ENCODE peak calls at places on chromosomes 4 and X, in six cellular contexts. E is breast epithelium, K is lung, S is tibial artery, N is IMR-90, C is GM23248. L is an unnamed sample.

GRCh38 chr4:105996845-105997244 is 101.6 kb downstream of the NPNT start:
- DNase-seq in E (no peak), K (no peak), S (no peak), N (no peak), C (no peak), L (no peak)

GRCh38 chr4:19382993-19383392 is 868.7 kb upstream of the SLIT2 start:
- DNase-seq in E (no peak), K (no peak), S (no peak), N (peak; percentile 37), C (peak; percentile 86), L (no peak)

GRCh38 chr4:89754531-89754930 is 82.4 kb downstream of the SNCA start:
- DNase-seq in E (no peak), K (no peak), S (no peak), N (no peak), C (peak; percentile 19), L (peak; percentile 23)

GRCh38 chr4:1002131-1002630 is 9.0 kb upstream of the SLC26A1 start:
- DNase-seq in E (no peak), K (no peak), S (no peak), N (no peak), C (peak; percentile 63), L (no peak)

GRCh38 chr4:114077610-114078009 is 98.2 kb upstream of the ARSJ start:
- DNase-seq in E (no peak), K (no peak), S (no peak), N (peak; percentile 92), C (peak; percentile 93), L (peak; percentile 40)

GRCh38 chr4:26351685-26352084 is 30.9 kb downstream of the RBPJ start:
- DNase-seq in E (no peak), K (no peak), S (no peak), N (no peak), C (no peak), L (no peak)

GRCh38 chrX:88830113-88830512 is 83.1 kb downstream of the CPXCR1 start:
- DNase-seq in E (no peak), K (no peak), S (no peak), N (no peak), C (no peak), L (no peak)

GRCh38 chrX:110846071-110846470 is 50.5 kb upstream of the CHRDL1 start:
- DNase-seq in E (no peak), K (no peak), S (no peak), N (no peak), C (no peak), L (no peak)

GRCh38 chrX:103685396-103685795 is 1.1 kb downstream of the MORF4L2 start:
- DNase-seq in E (no peak), K (no peak), S (no peak), N (no peak), C (peak; percentile 56), L (peak; percentile 3)

GRCh38 chrX:121456315-121456714 is 408.9 kb downstream of the GLUD2 start:
- DNase-seq in E (no peak), K (no peak), S (no peak), N (no peak), C (no peak), L (no peak)

GRCh38 chrX:68186552-68187262 is 246.6 kb downstream of the OPHN1 start:
- DNase-seq in E (no peak), K (no peak), S (no peak), N (peak; percentile 47), C (peak; percentile 30), L (no peak)

GRCh38 chr4:78659264-78659663 is 107.7 kb downstream of the ANXA3 start:
- DNase-seq in E (no peak), K (no peak), S (no peak), N (no peak), C (no peak), L (no peak)

GRCh38 chrX:50988649-50989048 is 78.1 kb downstream of the BMP15 start:
- DNase-seq in E (no peak), K (no peak), S (no peak), N (peak; percentile 33), C (peak; percentile 53), L (peak; percentile 1)

GRCh38 chrX:1444896-1445480 is 7.7 kb downstream of the ASMTL start:
- DNase-seq in E (peak; percentile 5), K (no peak), S (peak; percentile 31), N (no peak), C (no peak), L (no peak)

GRCh38 chr4:187175197-187175596 is 451.5 kb upstream of the FAT1 start:
- DNase-seq in E (no peak), K (no peak), S (no peak), N (peak; percentile 4), C (peak; percentile 5), L (no peak)

GRCh38 chrX:96314974-96315373 is 369.7 kb upstream of the DIAPH2 start:
- DNase-seq in E (no peak), K (no peak), S (no peak), N (peak; percentile 62), C (peak; percentile 61), L (no peak)

GRCh38 chrX:40041915-40042314 is 55.8 kb downstream of the BCOR start:
- DNase-seq in E (no peak), K (no peak), S (no peak), N (no peak), C (no peak), L (no peak)

GRCh38 chrX:49230500-49231232 is 2.5 kb downstream of the CACNA1F start:
- DNase-seq in E (peak; percentile 79), K (peak; percentile 87), S (peak; percentile 68), N (no peak), C (peak; percentile 34), L (no peak)

GRCh38 chrX:132750312-132751042 is 208.0 kb downstream of the HS6ST2 start:
- DNase-seq in E (no peak), K (no peak), S (no peak), N (no peak), C (no peak), L (no peak)

GRCh38 chr4:11228575-11228974 is 200.1 kb downstream of the HS3ST1 start:
- DNase-seq in E (no peak), K (no peak), S (no peak), N (no peak), C (no peak), L (no peak)

GRCh38 chr4:3679851-3680311 is 86.3 kb upstream of the ADRA2C start:
- DNase-seq in E (no peak), K (no peak), S (peak; percentile 51), N (no peak), C (no peak), L (no peak)
- H3K4me3 ChIP-seq in E (no peak overlapping the region), K (no peak overlapping the region), S (no peak overlapping the region), N (no peak overlapping the region), C (no peak overlapping the region), L (no peak overlapping the region)

DNA sequence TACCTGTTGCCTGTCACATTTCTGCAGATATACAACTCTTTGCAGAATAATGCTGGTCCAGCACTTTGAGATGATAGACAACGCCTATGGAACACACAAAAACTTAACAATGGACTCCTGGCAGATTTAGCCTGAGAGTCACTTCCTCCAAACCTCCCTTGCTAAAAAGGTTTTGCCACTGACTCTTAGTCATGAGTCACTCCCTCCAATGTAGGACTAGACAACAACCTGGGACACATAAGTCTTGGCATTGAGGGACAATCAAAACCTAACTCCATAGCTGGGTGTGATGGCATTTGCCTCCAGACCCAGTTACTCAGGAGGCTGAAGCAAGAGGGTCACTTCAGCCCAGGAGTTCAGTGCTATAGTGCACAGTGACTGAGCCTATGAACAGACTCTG is 22.0 kb upstream of the EIF4E start:
- DNase-seq in E (no peak), K (no peak), S (no peak), N (no peak), C (peak; percentile 58), L (no peak)
- H3K4me1 ChIP-seq in E (no peaks in the 10 kb centered on the region), K (no peaks in the 10 kb centered on the region), S (peaks cover 6% of the 10 kb centered on the region), N (peaks cover 2% of the 10 kb centered on the region), C (no peaks in the 10 kb centered on the region), L (no peaks in the 10 kb centered on the region)

GRCh38 chr4:146190393-146190910 is 14.9 kb downstream of the LSM6 start:
- DNase-seq in E (no peak), K (no peak), S (no peak), N (no peak), C (no peak), L (peak; percentile 36)

GRCh38 chr4:146194212-146194611 is 18.7 kb downstream of the LSM6 start:
- DNase-seq in E (no peak), K (no peak), S (no peak), N (no peak), C (no peak), L (no peak)

GRCh38 chr4:146193628-146194027 is 18.1 kb downstream of the LSM6 start:
- DNase-seq in E (no peak), K (no peak), S (no peak), N (no peak), C (peak; percentile 8), L (no peak)

GRCh38 chr4:146186556-146186955 is 11.0 kb downstream of the LSM6 start:
- DNase-seq in E (no peak), K (no peak), S (no peak), N (no peak), C (no peak), L (no peak)

GRCh38 chr4:146192060-146192459 is 16.5 kb downstream of the LSM6 start:
- DNase-seq in E (no peak), K (no peak), S (no peak), N (no peak), C (peak; percentile 35), L (peak; percentile 26)
- H3K36me3 ChIP-seq in E (peaks cover 7% of the 10 kb centered on the region), K (peaks cover 15% of the 10 kb centered on the region), S (peaks cover 54% of the 10 kb centered on the region), N (peaks cover 13% of the 10 kb centered on the region), C (peaks cover 17% of the 10 kb centered on the region), L (peaks cover 54% of the 10 kb centered on the region)

GRCh38 chrX:6228720-6229119 is at the start of gene NLGN4X:
- DNase-seq in E (no peak), K (no peak), S (no peak), N (no peak), C (no peak), L (peak; percentile 1)
- H3K4me3 ChIP-seq in E (no peak within 1 kb of the TSS), K (no peak within 1 kb of the TSS), S (peak within 1 kb of the TSS; percentile 50), N (no peak within 1 kb of the TSS), C (no peak within 1 kb of the TSS), L (no peak within 1 kb of the TSS)

GRCh38 chr4:153485860-153486259 is 19.7 kb downstream of the TMEM131L start:
- DNase-seq in E (no peak), K (no peak), S (no peak), N (no peak), C (no peak), L (no peak)
- H3K4me1 ChIP-seq in E (peaks cover 5% of the 10 kb centered on the region), K (peaks cover 25% of the 10 kb centered on the region), S (peaks cover 89% of the 10 kb centered on the region), N (peaks cover 28% of the 10 kb centered on the region), C (peaks cover 39% of the 10 kb centered on the region), L (peaks cover 59% of the 10 kb centered on the region)

GRCh38 chrX:71911731-71912050 is 1.0 kb downstream of the NHSL2 start:
- DNase-seq in E (no peak), K (no peak), S (no peak), N (no peak), C (peak; percentile 47), L (no peak)

GRCh38 chrX:71909956-71910355 is 689 bp upstream of the NHSL2 start:
- DNase-seq in E (no peak), K (no peak), S (no peak), N (no peak), C (peak; percentile 52), L (no peak)

GRCh38 chrX:71910526-71911022 is at the start of gene NHSL2:
- DNase-seq in E (no peak), K (no peak), S (peak; percentile 64), N (peak; percentile 6), C (peak; percentile 57), L (no peak)

GRCh38 chrX:71912156-71912555 is 1.5 kb downstream of the NHSL2 start:
- DNase-seq in E (no peak), K (no peak), S (no peak), N (no peak), C (peak; percentile 8), L (no peak)

GRCh38 chrX:71911023-71911730 is 532 bp downstream of the NHSL2 start:
- DNase-seq in E (no peak), K (no peak), S (no peak), N (no peak), C (peak; percentile 40), L (no peak)
- H3K36me3 ChIP-seq in E (no peaks in the 10 kb centered on the region), K (no peaks in the 10 kb centered on the region), S (no peaks in the 10 kb centered on the region), N (no peaks in the 10 kb centered on the region), C (no peaks in the 10 kb centered on the region), L (no peaks in the 10 kb centered on the region)

GRCh38 chr4:169121920-169122319 is 111.9 kb upstream of the CBR4 start:
- DNase-seq in E (no peak), K (no peak), S (no peak), N (no peak), C (no peak), L (no peak)
- H3K4me3 ChIP-seq in E (no peak overlapping the region), K (no peak overlapping the region), S (no peak overlapping the region), N (no peak overlapping the region), C (no peak overlapping the region), L (no peak overlapping the region)